ENCODE peak calls at places on chromosomes 7 and 10, in four cellular contexts. F is WTC11, X is A549, A is HepG2. Y is an unnamed sample.

GRCh38 chr10:110103921-110104461 is 96.2 kb downstream of the ADD3 start:
- DNase-seq in F (no peak), X (no peak), A (no peak), Y (no peak)

GRCh38 chr7:121041516-121042148 is 53.1 kb downstream of the CPED1 start:
- DNase-seq in F (no peak), X (no peak), A (no peak), Y (no peak)

GRCh38 chr7:99521399-99521798 is 16.9 kb downstream of the ZKSCAN5 start:
- DNase-seq in F (no peak), X (no peak), A (no peak), Y (no peak)

GRCh38 chr10:112374724-112375541 is 1.0 kb downstream of the ACSL5 start:
- DNase-seq in F (no peak), X (no peak), A (peak), Y (no peak)

GRCh38 chr7:28855538-28856217 is 102.5 kb downstream of the TRIL start:
- DNase-seq in F (no peak), X (peak), A (peak), Y (no peak)

GRCh38 chr10:17181751-17182150 is 19.7 kb downstream of the TRDMT1 start:
- DNase-seq in F (no peak), X (no peak), A (no peak), Y (peak)

GRCh38 chr10:8221481-8221880 is 167.0 kb downstream of the GATA3 start:
- DNase-seq in F (no peak), X (no peak), A (no peak), Y (no peak)

GRCh38 chr10:52541082-52541481 is 227.0 kb downstream of the DKK1 start:
- DNase-seq in F (no peak), X (no peak), A (no peak), Y (no peak)

GRCh38 chr7:18064242-18064838 is 36.7 kb upstream of the PRPS1L1 start:
- DNase-seq in F (peak), X (peak), A (peak), Y (peak)

GRCh38 chr10:22598488-22598887 is 115.9 kb downstream of the PIP4K2A start:
- DNase-seq in F (no peak), X (no peak), A (no peak), Y (peak)

GRCh38 chr10:22599636-22600228 is 114.6 kb downstream of the PIP4K2A start:
- DNase-seq in F (no peak), X (no peak), A (no peak), Y (no peak)

GRCh38 chr10:22599048-22599561 is 115.3 kb downstream of the PIP4K2A start:
- DNase-seq in F (no peak), X (no peak), A (no peak), Y (peak)

GRCh38 chr10:22600516-22600915 is 113.9 kb downstream of the PIP4K2A start:
- DNase-seq in F (no peak), X (no peak), A (no peak), Y (no peak)

DNA sequence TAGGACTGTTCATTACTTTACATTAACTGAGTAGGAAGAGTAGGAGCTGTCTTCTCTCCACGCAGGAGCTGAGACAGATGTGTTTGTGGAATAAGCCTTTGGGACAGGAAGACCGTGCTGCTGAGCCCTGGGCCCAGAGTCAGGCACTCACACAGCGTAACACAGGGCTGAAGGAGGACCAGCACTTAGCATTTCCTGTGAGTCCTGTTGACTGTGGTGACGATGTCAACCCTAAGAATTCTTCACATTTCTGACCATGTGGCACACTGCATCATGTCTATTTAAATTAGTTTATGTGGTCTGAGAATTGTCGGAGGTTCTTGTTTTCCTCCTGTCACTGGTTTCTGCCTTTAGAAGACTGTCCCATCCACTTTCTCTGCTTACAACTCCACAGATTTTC is 117.2 kb downstream of the PIP4K2A start:
- DNase-seq in F (no peak), X (no peak), A (no peak), Y (no peak)
- TF ChIP-seq HMGXB4 in F (no peak), X (no peak), A (no peak), Y (no peak)

GRCh38 chr10:126892150-126892872 is 12.9 kb upstream of the DOCK1 start:
- DNase-seq in F (no peak), X (no peak), A (no peak), Y (no peak)
- TF ChIP-seq HMGXB4 in F (no peak), X (no peak), A (no peak), Y (no peak)

GRCh38 chr10:1552881-1553595 is 184.3 kb downstream of the ADARB2 start:
- DNase-seq in F (no peak), X (no peak), A (no peak), Y (no peak)
- TF ChIP-seq HMGXB4 in F (no peak), X (no peak), A (no peak), Y (no peak)

GRCh38 chr7:40808409-40808942 is 673.7 kb downstream of the SUGCT start:
- DNase-seq in F (no peak), X (peak), A (no peak), Y (no peak)
- TF ChIP-seq HMGXB4 in F (no peak), X (no peak), A (no peak), Y (no peak)

GRCh38 chr10:120462018-120462682 is 5.1 kb downstream of the PLPP4 start:
- DNase-seq in F (no peak), X (no peak), A (no peak), Y (no peak)
- TF ChIP-seq HMGXB4 in F (no peak), X (no peak), A (no peak), Y (no peak)

GRCh38 chr7:139094596-139094995 is 14.9 kb downstream of the ZC3HAV1 start:
- DNase-seq in F (no peak), X (no peak), A (no peak), Y (peak)

GRCh38 chr7:139091677-139091996 is 17.9 kb downstream of the ZC3HAV1 start:
- DNase-seq in F (no peak), X (no peak), A (no peak), Y (no peak)

GRCh38 chr7:139092090-139092796 is 17.3 kb downstream of the ZC3HAV1 start:
- DNase-seq in F (no peak), X (no peak), A (no peak), Y (peak)

GRCh38 chr7:139094030-139094429 is 15.5 kb downstream of the ZC3HAV1 start:
- DNase-seq in F (no peak), X (no peak), A (no peak), Y (no peak)

GRCh38 chr7:139095194-139095659 is 14.3 kb downstream of the ZC3HAV1 start:
- DNase-seq in F (no peak), X (no peak), A (no peak), Y (peak)
- TF ChIP-seq HMGXB4 in F (no peak), X (no peak), A (no peak), Y (no peak)

GRCh38 chr10:113882240-113882639 is 27.8 kb downstream of the NHLRC2 start:
- DNase-seq in F (no peak), X (no peak), A (no peak), Y (no peak)

GRCh38 chr10:113875212-113875611 is 20.8 kb downstream of the NHLRC2 start:
- DNase-seq in F (no peak), X (no peak), A (no peak), Y (no peak)

GRCh38 chr10:113876461-113876860 is 22.0 kb downstream of the NHLRC2 start:
- DNase-seq in F (no peak), X (no peak), A (no peak), Y (no peak)

GRCh38 chr10:113879691-113880090 is 25.2 kb downstream of the NHLRC2 start:
- DNase-seq in F (no peak), X (no peak), A (no peak), Y (no peak)

DNA sequence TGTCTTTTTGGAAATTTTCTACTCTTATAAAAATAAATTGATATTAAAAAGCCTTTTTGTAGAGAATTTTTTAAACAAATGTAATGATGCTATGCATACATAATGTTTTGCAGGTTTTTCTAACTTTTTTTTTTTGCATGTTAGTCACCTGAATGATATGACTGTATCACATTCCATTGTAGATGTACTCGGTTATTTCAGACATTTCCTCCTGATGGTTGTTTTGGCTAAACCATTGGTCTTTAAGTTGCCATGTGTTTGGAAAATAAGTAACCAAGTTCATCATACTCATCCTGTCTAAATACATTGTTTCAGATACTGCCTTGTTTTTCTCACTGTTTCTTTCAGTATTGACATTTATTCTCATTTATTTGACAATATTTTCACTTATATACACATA is 25.8 kb downstream of the NHLRC2 start:
- DNase-seq in F (no peak), X (peak), A (no peak), Y (no peak)
- TF ChIP-seq HMGXB4 in F (no peak), X (no peak), A (no peak), Y (no peak)

GRCh38 chr10:71260622-71261325 is 48.4 kb downstream of the UNC5B start:
- DNase-seq in F (peak), X (no peak), A (no peak), Y (no peak)
- TF ChIP-seq HMGXB4 in F (no peak), X (no peak), A (no peak), Y (no peak)

DNA sequence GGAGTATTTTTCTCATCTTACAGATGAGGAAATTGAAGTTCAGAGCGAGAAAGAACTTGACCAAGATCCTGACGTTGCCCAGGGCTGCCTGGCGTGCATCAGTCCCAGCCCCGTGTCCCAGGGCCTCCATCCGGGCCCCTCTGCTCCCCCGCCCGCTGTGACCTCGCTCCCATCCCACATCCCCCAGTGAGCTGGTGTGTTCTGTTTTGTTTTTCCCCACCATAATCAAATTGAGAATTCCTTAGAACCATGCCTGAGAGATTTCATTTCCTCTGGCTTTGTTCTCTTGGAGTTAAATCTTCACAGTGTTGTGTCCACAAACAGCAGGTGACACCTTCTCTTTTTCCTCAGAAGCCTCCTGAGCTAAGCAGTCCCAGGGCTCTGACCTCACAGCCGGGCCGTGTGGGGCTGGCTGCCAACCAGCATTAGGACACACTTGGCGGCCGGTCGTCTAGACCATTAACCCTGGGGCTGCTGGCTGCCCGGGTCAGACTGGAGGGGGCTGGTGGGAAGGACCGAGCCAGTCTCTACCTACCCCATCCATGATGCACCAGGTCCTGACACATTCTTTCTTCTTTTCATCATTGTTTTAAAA is 44.4 kb downstream of the PFKP start:
- DNase-seq in F (no peak), X (no peak), A (no peak), Y (no peak)
- TF ChIP-seq HMGXB4 in F (no peak), X (no peak), A (no peak), Y (no peak)